ENCODE peak calls at places on chromosomes 2 and 18, in nine cellular contexts. One of them, this sample, is unnamed.

GRCh38 chr18:62690416-62690815 is 24.9 kb upstream of the PHLPP1 start:
- DNase-seq in body of pancreas: no peak
- DNase-seq in GM06990: no peak
- DNase-seq in AG10803: no peak
- DNase-seq in K562: no peak
- DNase-seq in prostate gland: no peak
- DNase-seq in HFF-Myc: no peak
- DNase-seq in astrocyte of the spinal cord: no peak
- DNase-seq in IMR-90: no peak
- DNase-seq in this sample: no peak

GRCh38 chr2:219434718-219435525 is at the start of gene SPEG:
- DNase-seq in body of pancreas: no peak
- DNase-seq in GM06990: no peak
- DNase-seq in AG10803: no peak
- DNase-seq in K562: no peak
- DNase-seq in prostate gland: no peak
- DNase-seq in HFF-Myc: no peak
- DNase-seq in astrocyte of the spinal cord: no peak
- DNase-seq in IMR-90: no peak
- DNase-seq in this sample: no peak

GRCh38 chr18:42860011-42860410 is 255.5 kb downstream of the RIT2 start:
- DNase-seq in body of pancreas: no peak
- DNase-seq in GM06990: no peak
- DNase-seq in AG10803: no peak
- DNase-seq in K562: no peak
- DNase-seq in prostate gland: no peak
- DNase-seq in HFF-Myc: no peak
- DNase-seq in astrocyte of the spinal cord: peak; percentile 17
- DNase-seq in IMR-90: no peak
- DNase-seq in this sample: no peak

GRCh38 chr2:89818873-89819272 is 1127.4 kb downstream of the RPIA start:
- DNase-seq in body of pancreas: no peak
- DNase-seq in GM06990: no peak
- DNase-seq in AG10803: no peak
- DNase-seq in K562: no peak
- DNase-seq in prostate gland: no peak
- DNase-seq in HFF-Myc: no peak
- DNase-seq in astrocyte of the spinal cord: no peak
- DNase-seq in IMR-90: no peak
- DNase-seq in this sample: no peak

GRCh38 chr2:40435426-40436092 is 16.3 kb downstream of the SLC8A1 start:
- DNase-seq in body of pancreas: no peak
- DNase-seq in GM06990: no peak
- DNase-seq in AG10803: no peak
- DNase-seq in K562: no peak
- DNase-seq in prostate gland: no peak
- DNase-seq in HFF-Myc: no peak
- DNase-seq in astrocyte of the spinal cord: no peak
- DNase-seq in IMR-90: no peak
- DNase-seq in this sample: no peak

GRCh38 chr2:85369500-85369899 is 14.9 kb downstream of the ELMOD3 start:
- DNase-seq in body of pancreas: no peak
- DNase-seq in GM06990: no peak
- DNase-seq in AG10803: no peak
- DNase-seq in K562: no peak
- DNase-seq in prostate gland: peak; percentile 76
- DNase-seq in HFF-Myc: no peak
- DNase-seq in astrocyte of the spinal cord: no peak
- DNase-seq in IMR-90: no peak
- DNase-seq in this sample: no peak

GRCh38 chr2:237892936-237893595 is 33.6 kb downstream of the RAMP1 start:
- DNase-seq in body of pancreas: no peak
- DNase-seq in GM06990: no peak
- DNase-seq in AG10803: no peak
- DNase-seq in K562: no peak
- DNase-seq in prostate gland: no peak
- DNase-seq in HFF-Myc: no peak
- DNase-seq in astrocyte of the spinal cord: no peak
- DNase-seq in IMR-90: no peak
- DNase-seq in this sample: no peak

GRCh38 chr18:12061685-12062084 is 32.0 kb upstream of the ANKRD62 start:
- DNase-seq in body of pancreas: no peak
- DNase-seq in GM06990: no peak
- DNase-seq in AG10803: no peak
- DNase-seq in K562: no peak
- DNase-seq in prostate gland: no peak
- DNase-seq in HFF-Myc: no peak
- DNase-seq in astrocyte of the spinal cord: no peak
- DNase-seq in IMR-90: no peak
- DNase-seq in this sample: no peak

GRCh38 chr2:50785781-50786180 is 246.2 kb downstream of the NRXN1 start:
- DNase-seq in body of pancreas: no peak
- DNase-seq in GM06990: no peak
- DNase-seq in AG10803: no peak
- DNase-seq in K562: no peak
- DNase-seq in prostate gland: no peak
- DNase-seq in HFF-Myc: no peak
- DNase-seq in astrocyte of the spinal cord: no peak
- DNase-seq in IMR-90: no peak
- DNase-seq in this sample: no peak

GRCh38 chr2:160967523-160967922 is 192.7 kb upstream of the TANK start:
- DNase-seq in body of pancreas: no peak
- DNase-seq in GM06990: no peak
- DNase-seq in AG10803: no peak
- DNase-seq in K562: no peak
- DNase-seq in prostate gland: no peak
- DNase-seq in HFF-Myc: no peak
- DNase-seq in astrocyte of the spinal cord: no peak
- DNase-seq in IMR-90: no peak
- DNase-seq in this sample: no peak

GRCh38 chr2:160973991-160974390 is 186.2 kb upstream of the TANK start:
- DNase-seq in body of pancreas: no peak
- DNase-seq in GM06990: no peak
- DNase-seq in AG10803: no peak
- DNase-seq in K562: no peak
- DNase-seq in prostate gland: no peak
- DNase-seq in HFF-Myc: no peak
- DNase-seq in astrocyte of the spinal cord: no peak
- DNase-seq in IMR-90: no peak
- DNase-seq in this sample: no peak

GRCh38 chr2:160974803-160975202 is 185.4 kb upstream of the TANK start:
- DNase-seq in body of pancreas: no peak
- DNase-seq in GM06990: no peak
- DNase-seq in AG10803: no peak
- DNase-seq in K562: no peak
- DNase-seq in prostate gland: no peak
- DNase-seq in HFF-Myc: no peak
- DNase-seq in astrocyte of the spinal cord: no peak
- DNase-seq in IMR-90: peak; percentile 7
- DNase-seq in this sample: no peak

GRCh38 chr2:160968183-160968582 is 192.0 kb upstream of the TANK start:
- DNase-seq in body of pancreas: no peak
- DNase-seq in GM06990: no peak
- DNase-seq in AG10803: peak; percentile 34
- DNase-seq in K562: no peak
- DNase-seq in prostate gland: no peak
- DNase-seq in HFF-Myc: no peak
- DNase-seq in astrocyte of the spinal cord: no peak
- DNase-seq in IMR-90: peak; percentile 7
- DNase-seq in this sample: no peak

DNA sequence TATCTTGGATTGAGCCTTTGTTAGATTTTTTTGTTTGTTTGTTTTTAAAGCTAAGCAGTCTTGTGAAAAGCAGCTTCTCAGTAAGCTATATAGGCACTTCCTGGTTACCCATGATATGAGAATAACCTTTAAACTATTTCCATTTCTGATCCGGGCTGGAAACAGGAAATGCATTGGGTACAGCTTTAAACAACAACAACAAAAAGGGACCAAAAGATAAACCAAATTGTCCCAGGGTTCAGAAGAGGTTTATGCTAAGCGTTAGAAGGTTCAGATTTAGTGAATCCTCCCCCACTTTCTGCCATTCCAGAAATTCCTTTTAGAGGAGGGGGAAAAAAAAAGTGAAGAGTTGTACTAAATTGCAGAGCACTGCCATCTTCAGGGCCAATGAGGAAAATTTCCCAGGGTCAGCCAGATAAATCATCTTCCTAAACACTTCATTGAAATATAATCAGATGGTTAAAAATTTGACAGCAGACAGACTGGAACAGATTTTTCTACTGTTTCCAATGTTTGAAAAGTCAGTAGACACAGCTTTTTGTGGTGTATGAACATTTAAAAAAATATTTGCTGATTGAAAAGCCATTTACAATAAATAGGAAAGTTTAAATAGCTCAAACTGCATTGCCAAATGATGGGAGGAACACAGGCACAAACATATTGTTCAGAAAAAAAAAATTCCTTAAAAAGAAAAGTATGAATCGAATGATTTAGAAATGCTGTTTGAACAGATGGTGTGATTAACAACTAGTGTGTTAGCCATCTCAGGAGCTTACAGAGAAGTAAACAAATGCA is 190.0 kb upstream of the TANK start:
- DNase-seq in body of pancreas: peak; percentile 50
- DNase-seq in GM06990: no peak
- DNase-seq in AG10803: peak; percentile 92
- DNase-seq in K562: no peak
- DNase-seq in prostate gland: no peak
- DNase-seq in HFF-Myc: peak; percentile 77
- DNase-seq in astrocyte of the spinal cord: peak; percentile 87
- DNase-seq in IMR-90: peak; percentile 82
- DNase-seq in this sample: peak; percentile 77
- TF ChIP-seq CTCF in body of pancreas: peak; percentile 48
- TF ChIP-seq CTCF in GM06990: peak; percentile 28
- TF ChIP-seq CTCF in AG10803: peak; percentile 86
- TF ChIP-seq CTCF in K562: peak; percentile 45
- TF ChIP-seq CTCF in prostate gland: peak; percentile 55
- TF ChIP-seq CTCF in HFF-Myc: peak; percentile 71
- TF ChIP-seq CTCF in astrocyte of the spinal cord: peak; percentile 65
- TF ChIP-seq CTCF in IMR-90: peak; percentile 86
- TF ChIP-seq CTCF in this sample: peak; percentile 72

GRCh38 chr2:233059547-233059796 is 670 bp upstream of the INPP5D start:
- DNase-seq in body of pancreas: no peak
- DNase-seq in GM06990: no peak
- DNase-seq in AG10803: no peak
- DNase-seq in K562: no peak
- DNase-seq in prostate gland: no peak
- DNase-seq in HFF-Myc: no peak
- DNase-seq in astrocyte of the spinal cord: no peak
- DNase-seq in IMR-90: no peak
- DNase-seq in this sample: no peak
- TF ChIP-seq CTCF in body of pancreas: no peak
- TF ChIP-seq CTCF in GM06990: peak; percentile 53
- TF ChIP-seq CTCF in AG10803: no peak
- TF ChIP-seq CTCF in K562: no peak
- TF ChIP-seq CTCF in prostate gland: no peak
- TF ChIP-seq CTCF in HFF-Myc: no peak
- TF ChIP-seq CTCF in astrocyte of the spinal cord: no peak
- TF ChIP-seq CTCF in IMR-90: no peak
- TF ChIP-seq CTCF in this sample: no peak

GRCh38 chr2:42340045-42340937 is 20.7 kb downstream of the COX7A2L start:
- DNase-seq in body of pancreas: no peak
- DNase-seq in GM06990: no peak
- DNase-seq in AG10803: no peak
- DNase-seq in K562: no peak
- DNase-seq in prostate gland: no peak
- DNase-seq in HFF-Myc: no peak
- DNase-seq in astrocyte of the spinal cord: no peak
- DNase-seq in IMR-90: no peak
- DNase-seq in this sample: no peak

GRCh38 chr2:42342795-42343241 is 18.2 kb downstream of the COX7A2L start:
- DNase-seq in body of pancreas: no peak
- DNase-seq in GM06990: no peak
- DNase-seq in AG10803: no peak
- DNase-seq in K562: no peak
- DNase-seq in prostate gland: no peak
- DNase-seq in HFF-Myc: no peak
- DNase-seq in astrocyte of the spinal cord: no peak
- DNase-seq in IMR-90: no peak
- DNase-seq in this sample: no peak

GRCh38 chr2:42340938-42341636 is 19.9 kb downstream of the COX7A2L start:
- DNase-seq in body of pancreas: no peak
- DNase-seq in GM06990: no peak
- DNase-seq in AG10803: no peak
- DNase-seq in K562: no peak
- DNase-seq in prostate gland: no peak
- DNase-seq in HFF-Myc: no peak
- DNase-seq in astrocyte of the spinal cord: no peak
- DNase-seq in IMR-90: no peak
- DNase-seq in this sample: no peak

GRCh38 chr2:42339191-42339912 is 21.7 kb downstream of the COX7A2L start:
- DNase-seq in body of pancreas: peak; percentile 25
- DNase-seq in GM06990: no peak
- DNase-seq in AG10803: no peak
- DNase-seq in K562: no peak
- DNase-seq in prostate gland: no peak
- DNase-seq in HFF-Myc: no peak
- DNase-seq in astrocyte of the spinal cord: no peak
- DNase-seq in IMR-90: no peak
- DNase-seq in this sample: no peak

DNA sequence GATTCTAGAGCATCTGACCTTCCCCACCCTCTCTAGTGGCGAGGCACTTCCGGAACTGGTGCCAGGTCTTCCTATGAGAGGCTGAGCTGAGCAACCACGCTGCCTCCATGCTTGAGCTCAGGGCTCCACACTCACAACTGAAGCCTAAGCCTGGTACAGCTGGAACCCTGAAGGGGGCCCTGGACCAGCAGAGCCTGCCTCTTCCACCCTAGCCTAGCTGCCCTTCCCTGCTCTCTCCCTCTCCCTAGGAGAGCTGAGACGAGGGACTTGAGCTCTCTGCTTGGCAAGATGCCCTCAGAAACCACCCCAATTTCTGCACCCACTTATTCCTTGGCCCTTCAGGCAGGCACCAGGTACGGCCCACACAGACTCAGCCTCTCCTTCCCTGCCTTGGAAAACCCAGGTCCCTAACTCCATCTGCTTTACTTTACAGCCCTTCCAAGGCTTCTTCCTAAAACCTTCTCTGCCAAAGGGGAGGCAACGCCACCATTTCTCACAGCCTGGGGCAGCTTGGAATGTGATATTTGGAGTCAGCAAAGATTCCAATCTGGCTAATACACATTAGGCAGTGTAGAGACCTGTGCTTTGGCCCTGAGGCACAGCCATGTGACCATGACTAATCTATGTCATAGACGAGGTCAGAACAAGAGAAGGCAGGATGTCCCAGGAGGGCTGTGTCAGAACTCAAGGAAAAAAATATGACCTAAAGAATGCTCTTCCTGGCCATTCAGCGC is 18.8 kb downstream of the COX7A2L start:
- DNase-seq in body of pancreas: peak; percentile 65
- DNase-seq in GM06990: no peak
- DNase-seq in AG10803: peak; percentile 93
- DNase-seq in K562: no peak
- DNase-seq in prostate gland: no peak
- DNase-seq in HFF-Myc: peak; percentile 71
- DNase-seq in astrocyte of the spinal cord: peak; percentile 77
- DNase-seq in IMR-90: peak; percentile 92
- DNase-seq in this sample: peak; percentile 44
- TF ChIP-seq CTCF in body of pancreas: no peak
- TF ChIP-seq CTCF in GM06990: no peak
- TF ChIP-seq CTCF in AG10803: no peak
- TF ChIP-seq CTCF in K562: no peak
- TF ChIP-seq CTCF in prostate gland: no peak
- TF ChIP-seq CTCF in HFF-Myc: no peak
- TF ChIP-seq CTCF in astrocyte of the spinal cord: no peak
- TF ChIP-seq CTCF in IMR-90: no peak
- TF ChIP-seq CTCF in this sample: no peak

GRCh38 chr18:6732952-6733351 is 3.4 kb downstream of the ARHGAP28 start:
- DNase-seq in body of pancreas: no peak
- DNase-seq in GM06990: no peak
- DNase-seq in AG10803: no peak
- DNase-seq in K562: no peak
- DNase-seq in prostate gland: no peak
- DNase-seq in HFF-Myc: no peak
- DNase-seq in astrocyte of the spinal cord: no peak
- DNase-seq in IMR-90: no peak
- DNase-seq in this sample: no peak
- TF ChIP-seq CTCF in body of pancreas: no peak
- TF ChIP-seq CTCF in GM06990: no peak
- TF ChIP-seq CTCF in AG10803: no peak
- TF ChIP-seq CTCF in K562: no peak
- TF ChIP-seq CTCF in prostate gland: no peak
- TF ChIP-seq CTCF in HFF-Myc: no peak
- TF ChIP-seq CTCF in astrocyte of the spinal cord: peak; percentile 34
- TF ChIP-seq CTCF in IMR-90: no peak
- TF ChIP-seq CTCF in this sample: no peak

This sample was measured in AG09319.